ENCODE peak calls at places on chromosomes 11 and 22, in six cellular contexts. A is HCT116; K is stimulated activated naive CD8-positive, alpha-beta T cell treated with anti-CD3 and anti-CD28 coated beads, Interleukin-15, Interleukin-2, amounts not matched to agents 100 U/mL and 50 U/mL, for 24 hours; E is stimulated activated CD4-positive, alpha-beta T cell treated with anti-CD3 and anti-CD28 coated beads, TNF-alpha, amount 100 ng/mL, for 1 hour; F is amniotic stem cell; W is neuronal stem cell. V is an unnamed sample.
A peak's percentile ranks its signal among the peaks of the same experiment; 100 is the strongest.

GRCh38 chr11:834371-835316 is 1.9 kb downstream of the CD151 start:
- DNase-seq in W (no peak), A (peak; percentile 72), F (peak; percentile 73), E (no peak), K (peak; percentile 50), V (peak; percentile 96)

GRCh38 chr11:19237813-19238212 is 2.9 kb downstream of the E2F8 start:
- DNase-seq in K (no peak), W (no peak), F (no peak), A (no peak), E (no peak), V (no peak)

GRCh38 chr11:99148352-99148751 is 127.6 kb downstream of the CNTN5 start:
- DNase-seq in K (no peak), E (no peak), W (no peak), F (no peak), A (no peak), V (peak; percentile 0)

GRCh38 chr11:94525933-94526332 is 13.7 kb downstream of the C11orf97 start:
- DNase-seq in E (no peak), A (no peak), F (peak; percentile 9), K (no peak), W (peak; percentile 5), V (peak; percentile 13)

GRCh38 chr11:107996025-107996776 is 12.5 kb upstream of the CUL5 start:
- DNase-seq in A (no peak), W (no peak), F (no peak), E (no peak), K (no peak), V (no peak)

GRCh38 chr22:19464975-19465374 is 14.0 kb downstream of the UFD1 start:
- DNase-seq in W (no peak), K (no peak), A (no peak), F (no peak), E (no peak), V (no peak)

GRCh38 chr11:2466869-2467694 is 22.3 kb downstream of the KCNQ1 start:
- DNase-seq in A (no peak), K (peak; percentile 56), W (no peak), F (no peak), E (peak; percentile 19), V (peak; percentile 31)

GRCh38 chr11:118621898-118622375 is 14.5 kb downstream of the PHLDB1 start:
- DNase-seq in E (no peak), K (no peak), A (no peak), W (no peak), F (no peak), V (no peak)

GRCh38 chr11:32391965-32392553 is 43.3 kb downstream of the WT1 start:
- DNase-seq in K (no peak), E (no peak), A (no peak), W (no peak), F (no peak), V (peak; percentile 86)

GRCh38 chr11:131099013-131099412 is 182.7 kb upstream of the SNX19 start:
- DNase-seq in W (no peak), F (no peak), K (no peak), A (no peak), E (no peak), V (no peak)

GRCh38 chr22:41480397-41480735 is 11.4 kb downstream of the ACO2 start:
- DNase-seq in K (no peak), F (peak; percentile 62), W (no peak), A (no peak), E (no peak), V (no peak)

GRCh38 chr11:78332174-78332866 is 85.3 kb downstream of the GAB2 start:
- DNase-seq in F (no peak), E (no peak), W (no peak), A (no peak), K (no peak), V (no peak)

GRCh38 chr11:80165763-80166162 is 724.9 kb upstream of the TENM4 start:
- DNase-seq in F (no peak), W (no peak), K (no peak), A (no peak), E (no peak), V (no peak)

GRCh38 chr11:110086892-110087309 is 6.3 kb upstream of the ZC3H12C start:
- DNase-seq in K (no peak), A (no peak), E (no peak), W (no peak), F (no peak), V (peak; percentile 57)

GRCh38 chr11:91820709-91821108 is 403.9 kb upstream of the FAT3 start:
- DNase-seq in A (no peak), K (no peak), E (no peak), F (no peak), W (no peak), V (no peak)

GRCh38 chr11:64165482-64165841 is 451 bp downstream of the MACROD1 start:
- DNase-seq in K (peak; percentile 44), F (no peak), W (no peak), E (no peak), A (no peak), V (no peak)

GRCh38 chr11:1564535-1565172 is 7.4 kb downstream of the DUSP8 start:
- DNase-seq in A (no peak), W (peak; percentile 56), F (no peak), E (no peak), K (no peak), V (peak; percentile 90)

GRCh38 chr22:38305481-38306448 is 11.5 kb downstream of the CSNK1E start:
- DNase-seq in W (no peak), A (no peak), E (no peak), F (no peak), K (peak; percentile 35), V (no peak)

GRCh38 chr22:21796863-21797262 is 61.3 kb upstream of the YPEL1 start:
- DNase-seq in A (no peak), K (no peak), W (no peak), F (no peak), E (no peak), V (no peak)

GRCh38 chr22:43201486-43202219 is 14.7 kb upstream of the TTLL12 start:
- DNase-seq in E (no peak), W (no peak), K (no peak), F (no peak), A (no peak), V (no peak)

GRCh38 chr11:87187930-87188329 is 150.2 kb downstream of the TMEM135 start:
- DNase-seq in W (no peak), K (no peak), F (no peak), A (no peak), E (no peak), V (no peak)

GRCh38 chr11:2919188-2919587 is 10.0 kb downstream of the PHLDA2 start:
- DNase-seq in F (no peak), W (no peak), K (no peak), E (no peak), A (no peak), V (no peak)

GRCh38 chr11:116352881-116353280 is 419.9 kb downstream of the BUD13 start:
- DNase-seq in W (no peak), A (no peak), E (no peak), F (no peak), K (no peak), V (no peak)

GRCh38 chr11:110968348-110969062 is 256.3 kb upstream of the ARHGAP20 start:
- DNase-seq in K (no peak), A (no peak), W (no peak), E (no peak), F (no peak), V (no peak)

GRCh38 chr11:95455228-95455627 is 224.2 kb upstream of the SESN3 start:
- DNase-seq in K (no peak), F (no peak), A (no peak), W (no peak), E (no peak), V (no peak)

GRCh38 chr11:119446434-119446833 is 23.5 kb upstream of the THY1 start:
- DNase-seq in E (no peak), W (no peak), K (no peak), A (no peak), F (no peak), V (no peak)

GRCh38 chr22:28142361-28142801 is 223.3 kb upstream of the PITPNB start:
- DNase-seq in F (peak; percentile 49), W (no peak), A (no peak), K (no peak), E (no peak), V (peak; percentile 60)

GRCh38 chr22:47017245-47017644 is 254.8 kb downstream of the TBC1D22A start:
- DNase-seq in W (no peak), A (no peak), E (no peak), F (no peak), K (no peak), V (no peak)

GRCh38 chr11:16925495-16926065 is 88.6 kb downstream of the PLEKHA7 start:
- DNase-seq in F (peak; percentile 11), W (peak; percentile 66), E (no peak), K (peak; percentile 46), A (peak; percentile 29), V (peak; percentile 50)

GRCh38 chr22:31829505-31829904 is 75.7 kb downstream of the DEPDC5 start:
- DNase-seq in W (no peak), F (peak; percentile 78), A (peak; percentile 89), E (no peak), K (peak; percentile 61), V (peak; percentile 91)

GRCh38 chr22:38327805-38328204 is 10.6 kb upstream of the CSNK1E start:
- DNase-seq in A (no peak), F (peak; percentile 64), W (no peak), K (no peak), E (no peak), V (peak; percentile 77)

V was measured in A172.